ENCODE peak calls at places on chromosomes 5 and 9, in seven cellular contexts. E is CD8-positive, alpha-beta memory T cell; L is GM10248; G is retinal pigment epithelial cell; W is stimulated activated CD8-positive, alpha-beta memory T cell treated with anti-CD3 and anti-CD28 coated beads, Interleukin-15, amount 100 ng/mL, for 1 hour; U is body of pancreas; X is substantia nigra. M is an unnamed sample.

GRCh38 chr5:169328401-169328800 is 27.5 kb upstream of the SLIT3 start:
- DNase-seq in E (no peak), L (no peak), G (no peak), W (no peak), U (no peak), X (no peak), M (no peak)

GRCh38 chr9:36154213-36154952 is 14.8 kb upstream of the CCIN start:
- DNase-seq in E (peak), L (no peak), G (peak), W (no peak), U (peak), X (no peak), M (no peak)

GRCh38 chr5:132198571-132198970 is 29.1 kb downstream of the P4HA2 start:
- DNase-seq in E (no peak), L (no peak), G (no peak), W (no peak), U (no peak), X (no peak), M (no peak)

GRCh38 chr9:133290751-133291302 is 15.8 kb upstream of the ABO start:
- DNase-seq in E (no peak), L (no peak), G (no peak), W (no peak), U (no peak), X (no peak), M (no peak)

GRCh38 chr9:72539824-72540347 is 18.5 kb downstream of the TMC1 start:
- DNase-seq in E (no peak), L (no peak), G (no peak), W (no peak), U (no peak), X (no peak), M (peak)

GRCh38 chr9:137455361-137455991 is 3.7 kb downstream of the NSMF start:
- DNase-seq in E (peak), L (no peak), G (no peak), W (no peak), U (no peak), X (no peak), M (no peak)

GRCh38 chr5:477247-477646 is 34.3 kb downstream of the EXOC3 start:
- DNase-seq in E (no peak), L (no peak), G (no peak), W (no peak), U (no peak), X (no peak), M (no peak)

GRCh38 chr5:17275279-17276158 is 58.1 kb downstream of the BASP1 start:
- DNase-seq in E (no peak), L (no peak), G (no peak), W (no peak), U (no peak), X (no peak), M (no peak)

GRCh38 chr9:71646131-71646530 is 122.2 kb downstream of the CEMIP2 start:
- DNase-seq in E (no peak), L (no peak), G (no peak), W (no peak), U (no peak), X (no peak), M (no peak)

GRCh38 chr5:61933787-61934626 is 372.0 kb upstream of the KIF2A start:
- DNase-seq in E (no peak), L (peak), G (peak), W (no peak), U (peak), X (no peak), M (peak)

GRCh38 chr9:136086213-136086881 is 8.7 kb downstream of the NACC2 start:
- DNase-seq in E (peak), L (no peak), G (no peak), W (no peak), U (no peak), X (no peak), M (no peak)

GRCh38 chr9:93116049-93116961 is 17.7 kb downstream of the NINJ1 start:
- DNase-seq in E (peak), L (no peak), G (no peak), W (no peak), U (peak), X (no peak), M (no peak)

GRCh38 chr5:156356238-156356637 is 29.3 kb downstream of the SGCD start:
- DNase-seq in E (no peak), L (no peak), G (no peak), W (no peak), U (no peak), X (no peak), M (no peak)

GRCh38 chr9:95381243-95381642 is 63.7 kb upstream of the FANCC start:
- DNase-seq in E (no peak), L (no peak), G (no peak), W (no peak), U (no peak), X (no peak), M (peak)

GRCh38 chr5:54362434-54362833 is 52.1 kb upstream of the ARL15 start:
- DNase-seq in E (no peak), L (no peak), G (no peak), W (no peak), U (no peak), X (no peak), M (no peak)

GRCh38 chr5:53063176-53063575 is 46.4 kb downstream of the MOCS2 start:
- DNase-seq in E (no peak), L (no peak), G (no peak), W (no peak), U (no peak), X (no peak), M (no peak)

GRCh38 chr5:181052526-181052927 is 12.5 kb downstream of the BTNL9 start:
- DNase-seq in E (no peak), L (no peak), G (no peak), W (no peak), U (no peak), X (no peak), M (no peak)

GRCh38 chr9:99732715-99733114 is 89.0 kb upstream of the NR4A3 start:
- DNase-seq in E (no peak), L (no peak), G (no peak), W (no peak), U (peak), X (no peak), M (no peak)

GRCh38 chr5:176653401-176653800 is 6.1 kb downstream of the TSPAN17 start:
- DNase-seq in E (peak), L (no peak), G (no peak), W (no peak), U (no peak), X (no peak), M (peak)

GRCh38 chr9:136141716-136142415 is 23.2 kb upstream of the TMEM250 start:
- DNase-seq in E (no peak), L (no peak), G (no peak), W (no peak), U (no peak), X (no peak), M (no peak)